ENCODE peak calls at places on chromosomes 5 and 9, in seven cellular contexts. Z is left lobe of liver, K is pulmonary artery endothelial cell, O is HL-60, I is NCI-H774, P is NCI-H1105, H is left lung. A is an unnamed sample.

GRCh38 chr9:99231708-99232107 is 9.6 kb downstream of the SEC61B start:
- DNase-seq in Z (no peak), K (no peak), P (no peak), H (no peak), I (no peak), O (no peak), A (no peak)

GRCh38 chr5:171757853-171758535 is 27.6 kb upstream of the SMIM23 start:
- DNase-seq in P (no peak), H (no peak), Z (no peak), I (no peak), K (peak; percentile 41), O (no peak), A (no peak)

GRCh38 chr5:72956324-72957140 is 691 bp downstream of the FCHO2 start:
- DNase-seq in P (peak; percentile 15), O (no peak), K (no peak), I (peak; percentile 31), H (peak; percentile 72), Z (peak; percentile 70), A (peak; percentile 66)

GRCh38 chr5:122942164-122942914 is 94.2 kb downstream of the PPIC start:
- DNase-seq in K (peak; percentile 7), I (no peak), H (no peak), P (no peak), O (no peak), Z (no peak), A (no peak)

GRCh38 chr5:17069995-17070405 is 133.9 kb upstream of the MYO10 start:
- DNase-seq in H (no peak), K (no peak), O (no peak), Z (no peak), I (no peak), P (no peak), A (peak; percentile 68)

GRCh38 chr9:93205045-93205768 is 21.3 kb downstream of the WNK2 start:
- DNase-seq in O (no peak), P (peak; percentile 46), H (no peak), Z (no peak), I (peak; percentile 29), K (no peak), A (no peak)

GRCh38 chr9:95017661-95018060 is 291.2 kb downstream of the AOPEP start:
- DNase-seq in K (no peak), O (no peak), H (no peak), I (no peak), P (no peak), Z (no peak), A (no peak)

GRCh38 chr5:137098663-137099062 is 400.5 kb downstream of the SPOCK1 start:
- DNase-seq in O (no peak), Z (no peak), P (no peak), I (no peak), H (no peak), K (no peak), A (no peak)

GRCh38 chr9:16387382-16387781 is 483.1 kb downstream of the BNC2 start:
- DNase-seq in Z (no peak), O (no peak), I (no peak), K (no peak), H (no peak), P (no peak), A (no peak)

GRCh38 chr9:36677611-36678010 is 104.9 kb downstream of the MELK start:
- DNase-seq in O (no peak), H (no peak), P (no peak), I (peak; percentile 7), K (no peak), Z (no peak), A (no peak)

GRCh38 chr9:13587581-13587980 is 308.1 kb upstream of the MPDZ start:
- DNase-seq in P (no peak), O (no peak), Z (no peak), H (no peak), I (no peak), K (no peak), A (no peak)

GRCh38 chr5:140648132-140648432 is 453 bp downstream of the IK start:
- DNase-seq in K (no peak), Z (no peak), I (no peak), O (no peak), P (no peak), H (no peak), A (no peak)

GRCh38 chr9:35431467-35431866 is 58.4 kb upstream of the RUSC2 start:
- DNase-seq in Z (no peak), K (no peak), O (no peak), H (no peak), I (no peak), P (no peak), A (no peak)

GRCh38 chr5:171840066-171840465 is 54.4 kb downstream of the SMIM23 start:
- DNase-seq in P (no peak), O (no peak), K (no peak), H (no peak), Z (no peak), I (no peak), A (no peak)

GRCh38 chr5:82225525-82226172 is 52.5 kb downstream of the RPS23 start:
- DNase-seq in O (peak; percentile 4), I (peak; percentile 64), K (peak; percentile 7), Z (peak; percentile 59), H (peak; percentile 47), P (peak; percentile 27), A (peak; percentile 26)